ENCODE peak calls at places on chromosomes 13 and 19, in ten cellular contexts. X is NCI-H1092 treated with DMSO at 0.1 percent for 48 hours; R is activated T-cell treated with anti-CD3 and anti-CD28 coated beads for 1 hour; G is CD4-positive, CD25-positive, alpha-beta regulatory T cell; N is fibroblast of gingiva; U is NCI-H345; C is foreskin fibroblast; T is stimulated activated CD8-positive, alpha-beta memory T cell treated with anti-CD3 and anti-CD28 coated beads, Interleukin-15, amount 100 ng/mL, for 4 hours; M is nucleus accumbens; L is endothelial cell. B is an unnamed sample.

GRCh38 chr13:83536941-83537340 is 345.3 kb downstream of the SLITRK1 start:
- DNase-seq in X (no peak), R (no peak), G (no peak), N (no peak), U (no peak), C (no peak), T (no peak), M (no peak), L (no peak), B (no peak)

GRCh38 chr13:44111701-44112100 is 232.0 kb downstream of the LACC1 start:
- DNase-seq in X (no peak), R (no peak), G (no peak), N (no peak), U (no peak), C (no peak), T (no peak), M (no peak), L (no peak), B (no peak)

GRCh38 chr13:107450931-107451330 is 764.4 kb downstream of the LIG4 start:
- DNase-seq in X (no peak), R (no peak), G (no peak), N (peak; percentile 94), U (no peak), C (peak; percentile 6), T (no peak), M (no peak), L (no peak), B (no peak)

GRCh38 chr13:72379581-72379980 is 347.8 kb downstream of the MZT1 start:
- DNase-seq in X (no peak), R (no peak), G (no peak), N (no peak), U (no peak), C (no peak), T (no peak), M (no peak), L (no peak), B (no peak)

GRCh38 chr19:30226464-30227070 is 145.6 kb upstream of the ZNF536 start:
- DNase-seq in X (no peak), R (no peak), G (no peak), N (no peak), U (no peak), C (no peak), T (no peak), M (no peak), L (no peak), B (no peak)

GRCh38 chr19:57642396-57643046 is 9.6 kb downstream of the ZNF211 start:
- DNase-seq in X (no peak), R (no peak), G (no peak), N (no peak), U (no peak), C (no peak), T (no peak), M (no peak), L (no peak), B (peak; percentile 20)

GRCh38 chr19:34960940-34961679 is 2.9 kb downstream of the ZNF792 start:
- DNase-seq in X (no peak), R (no peak), G (no peak), N (no peak), U (no peak), C (no peak), T (no peak), M (no peak), L (no peak), B (no peak)

GRCh38 chr19:51364200-51365106 is 1.7 kb downstream of the ETFB start:
- DNase-seq in X (no peak), R (no peak), G (no peak), N (no peak), U (no peak), C (peak; percentile 15), T (no peak), M (no peak), L (no peak), B (no peak)

GRCh38 chr13:40632915-40633314 is 33.5 kb downstream of the FOXO1 start:
- DNase-seq in X (no peak), R (no peak), G (no peak), N (no peak), U (no peak), C (no peak), T (no peak), M (no peak), L (no peak), B (no peak)

GRCh38 chr19:44643605-44644390 is at the start of gene PVR:
- DNase-seq in X (peak; percentile 58), R (peak; percentile 6), G (no peak), N (peak; percentile 70), U (peak; percentile 55), C (peak; percentile 67), T (no peak), M (no peak), L (peak; percentile 59), B (peak; percentile 72)

GRCh38 chr13:59494560-59494970 is 669.2 kb downstream of the DIAPH3 start:
- DNase-seq in X (no peak), R (no peak), G (no peak), N (peak; percentile 41), U (no peak), C (peak; percentile 26), T (no peak), M (no peak), L (no peak), B (no peak)

GRCh38 chr19:51887522-51888498 is at the start of gene ZNF577:
- DNase-seq in X (no peak), R (peak; percentile 50), G (peak; percentile 1), N (peak; percentile 92), U (no peak), C (peak; percentile 89), T (peak; percentile 46), M (no peak), L (peak; percentile 87), B (no peak)

GRCh38 chr19:14112051-14112808 is 5.3 kb downstream of the PRKACA start:
- DNase-seq in X (no peak), R (no peak), G (no peak), N (no peak), U (no peak), C (no peak), T (no peak), M (no peak), L (no peak), B (no peak)

GRCh38 chr19:31139871-31140505 is 209.2 kb downstream of the TSHZ3 start:
- DNase-seq in X (no peak), R (no peak), G (no peak), N (peak; percentile 61), U (no peak), C (peak; percentile 69), T (no peak), M (no peak), L (no peak), B (no peak)

GRCh38 chr13:101757446-101758039 is 305.1 kb downstream of the ITGBL1 start:
- DNase-seq in X (peak; percentile 78), R (no peak), G (no peak), N (peak; percentile 45), U (peak; percentile 33), C (peak; percentile 18), T (no peak), M (no peak), L (no peak), B (peak; percentile 14)

GRCh38 chr19:10305139-10305806 is 4.3 kb downstream of the ZGLP1 start:
- DNase-seq in X (no peak), R (no peak), G (no peak), N (no peak), U (no peak), C (peak; percentile 76), T (no peak), M (no peak), L (no peak), B (no peak)

GRCh38 chr13:114258589-114258988 is 22.8 kb upstream of the UPF3A start:
- DNase-seq in X (peak; percentile 66), R (no peak), G (no peak), N (no peak), U (peak; percentile 5), C (no peak), T (no peak), M (no peak), L (no peak), B (no peak)

GRCh38 chr13:33355470-33355869 is 69.9 kb upstream of the STARD13 start:
- DNase-seq in X (no peak), R (no peak), G (no peak), N (peak; percentile 98), U (no peak), C (peak; percentile 60), T (no peak), M (no peak), L (no peak), B (no peak)

GRCh38 chr19:799076-799881 is 2.0 kb downstream of the PTBP1 start:
- DNase-seq in X (peak; percentile 31), R (no peak), G (no peak), N (no peak), U (peak; percentile 13), C (no peak), T (no peak), M (no peak), L (no peak), B (no peak)

GRCh38 chr13:71304861-71305260 is 562.1 kb downstream of the DACH1 start:
- DNase-seq in X (no peak), R (no peak), G (no peak), N (no peak), U (no peak), C (no peak), T (no peak), M (no peak), L (no peak), B (no peak)

GRCh38 chr13:42283574-42283973 is 11.6 kb downstream of the AKAP11 start:
- DNase-seq in X (no peak), R (no peak), G (no peak), N (no peak), U (peak; percentile 29), C (no peak), T (no peak), M (no peak), L (no peak), B (no peak)

GRCh38 chr13:36297600-36298338 is at the start of gene CCDC169:
- DNase-seq in X (no peak), R (peak; percentile 43), G (peak; percentile 47), N (peak; percentile 62), U (peak; percentile 51), C (peak; percentile 64), T (peak; percentile 13), M (no peak), L (peak; percentile 69), B (no peak)

GRCh38 chr13:35614666-35615065 is 138.2 kb upstream of the MAB21L1 start:
- DNase-seq in X (no peak), R (no peak), G (no peak), N (no peak), U (no peak), C (no peak), T (no peak), M (no peak), L (no peak), B (no peak)

GRCh38 chr13:32248789-32249188 is 66.4 kb downstream of the ZAR1L start:
- DNase-seq in X (no peak), R (no peak), G (no peak), N (no peak), U (no peak), C (no peak), T (no peak), M (no peak), L (no peak), B (no peak)

GRCh38 chr19:6531163-6531955 is 533 bp downstream of the TNFSF9 start:
- DNase-seq in X (no peak), R (no peak), G (no peak), N (no peak), U (no peak), C (no peak), T (no peak), M (no peak), L (no peak), B (no peak)

GRCh38 chr19:13190781-13191540 is 40.8 kb downstream of the IER2 start:
- DNase-seq in X (no peak), R (no peak), G (no peak), N (no peak), U (no peak), C (no peak), T (no peak), M (no peak), L (no peak), B (no peak)

GRCh38 chr13:47843005-47843404 is 158.1 kb downstream of the SUCLA2 start:
- DNase-seq in X (no peak), R (no peak), G (no peak), N (no peak), U (no peak), C (no peak), T (no peak), M (no peak), L (no peak), B (no peak)

GRCh38 chr19:48308695-48309586 is 16.4 kb upstream of the EMP3 start:
- DNase-seq in X (no peak), R (no peak), G (no peak), N (no peak), U (no peak), C (peak; percentile 29), T (no peak), M (no peak), L (no peak), B (no peak)